ENCODE peak calls at places on chromosomes 1 and 21, in six cellular contexts. F is K562, D is H1, C is GM12891, U is GM12878, W is HepG2. Q is an unnamed sample.

GRCh38 chr21:17726047-17726446 is 93.1 kb downstream of the C21orf91 start:
- DNase-seq in C (no peak), D (no peak), U (no peak), F (no peak), W (peak), Q (no peak)

GRCh38 chr1:226520640-226521355 is 27.8 kb upstream of the STUM start:
- DNase-seq in D (peak), U (no peak), C (no peak), W (no peak), F (no peak), Q (no peak)

GRCh38 chr1:36693116-36693515 is 210.4 kb upstream of the CSF3R start:
- DNase-seq in C (no peak), U (no peak), D (no peak), W (no peak), F (no peak), Q (no peak)

GRCh38 chr1:8443558-8444194 is 125.8 kb downstream of the SLC45A1 start:
- DNase-seq in C (no peak), F (no peak), D (peak), W (no peak), U (no peak), Q (no peak)

GRCh38 chr1:36638268-36638667 is 155.6 kb upstream of the CSF3R start:
- DNase-seq in W (no peak), U (no peak), C (no peak), F (no peak), D (no peak), Q (no peak)

GRCh38 chr1:167455786-167456446 is 62.4 kb downstream of the CD247 start:
- DNase-seq in C (peak), U (no peak), F (no peak), D (peak), W (no peak), Q (no peak)

GRCh38 chr1:167676205-167676915 is 45.4 kb upstream of the MPZL1 start:
- DNase-seq in D (no peak), C (no peak), F (no peak), W (no peak), U (peak), Q (no peak)

GRCh38 chr21:35562876-35563275 is 497.4 kb downstream of the SETD4 start:
- DNase-seq in C (no peak), U (no peak), W (no peak), D (no peak), F (no peak), Q (no peak)

GRCh38 chr1:2258996-2259395 is 30.9 kb downstream of the SKI start:
- DNase-seq in C (no peak), F (no peak), W (no peak), U (no peak), D (no peak), Q (no peak)

GRCh38 chr1:6040444-6040843 is 5.2 kb upstream of the KCNAB2 start:
- DNase-seq in U (no peak), F (no peak), W (no peak), C (no peak), D (no peak), Q (no peak)

GRCh38 chr1:116218922-116219321 is 107.7 kb downstream of the MAB21L3 start:
- DNase-seq in C (no peak), U (no peak), F (no peak), D (no peak), W (peak), Q (no peak)

GRCh38 chr1:175771301-175771700 is 27.9 kb upstream of the TNR start:
- DNase-seq in F (no peak), W (no peak), U (no peak), D (no peak), C (no peak), Q (no peak)

GRCh38 chr1:88462481-88463261 is 221.4 kb upstream of the PKN2 start:
- DNase-seq in D (peak), U (no peak), W (no peak), C (no peak), F (no peak), Q (no peak)

GRCh38 chr21:35476616-35477395 is 427.7 kb upstream of the RUNX1 start:
- DNase-seq in U (no peak), C (no peak), F (no peak), W (no peak), D (no peak), Q (no peak)

GRCh38 chr1:31712041-31712440 is 8.2 kb upstream of the COL16A1 start:
- DNase-seq in C (no peak), F (no peak), U (no peak), W (no peak), D (no peak), Q (no peak)

GRCh38 chr1:78355646-78356045 is 135.1 kb upstream of the PTGFR start:
- DNase-seq in U (no peak), D (no peak), C (no peak), F (no peak), W (no peak), Q (no peak)

GRCh38 chr1:153292740-153293479 is 19.8 kb downstream of the PGLYRP3 start:
- DNase-seq in W (no peak), U (no peak), D (peak), C (no peak), F (no peak), Q (no peak)

GRCh38 chr1:114152211-114153050 is 1.2 kb downstream of the SYT6 start:
- DNase-seq in U (no peak), F (no peak), D (peak), W (no peak), C (peak), Q (no peak)

GRCh38 chr1:244992833-244993232 is 128.5 kb upstream of the HNRNPU start:
- DNase-seq in F (no peak), W (no peak), C (no peak), U (no peak), D (no peak), Q (no peak)

GRCh38 chr1:62508187-62508758 is 71.4 kb downstream of the USP1 start:
- DNase-seq in D (no peak), W (peak), F (no peak), C (no peak), U (peak), Q (no peak)

GRCh38 chr1:37035828-37036666 is 1.7 kb upstream of the GRIK3 start:
- DNase-seq in W (no peak), F (peak), C (no peak), D (peak), U (no peak), Q (no peak)

GRCh38 chr1:119453021-119453420 is 38.1 kb downstream of the HSD3B2 start:
- DNase-seq in C (no peak), W (no peak), D (no peak), U (no peak), F (no peak), Q (no peak)

GRCh38 chr1:19450811-19451564 is 34.4 kb downstream of the CAPZB start:
- DNase-seq in F (no peak), C (no peak), D (no peak), U (no peak), W (no peak), Q (no peak)

GRCh38 chr1:96234299-96234698 is 487.3 kb upstream of the PTBP2 start:
- DNase-seq in D (no peak), W (peak), F (no peak), U (no peak), C (no peak), Q (no peak)

GRCh38 chr1:237672748-237673147 is 218.0 kb downstream of the ZP4 start:
- DNase-seq in F (no peak), C (no peak), W (no peak), D (no peak), U (no peak), Q (no peak)

DNA sequence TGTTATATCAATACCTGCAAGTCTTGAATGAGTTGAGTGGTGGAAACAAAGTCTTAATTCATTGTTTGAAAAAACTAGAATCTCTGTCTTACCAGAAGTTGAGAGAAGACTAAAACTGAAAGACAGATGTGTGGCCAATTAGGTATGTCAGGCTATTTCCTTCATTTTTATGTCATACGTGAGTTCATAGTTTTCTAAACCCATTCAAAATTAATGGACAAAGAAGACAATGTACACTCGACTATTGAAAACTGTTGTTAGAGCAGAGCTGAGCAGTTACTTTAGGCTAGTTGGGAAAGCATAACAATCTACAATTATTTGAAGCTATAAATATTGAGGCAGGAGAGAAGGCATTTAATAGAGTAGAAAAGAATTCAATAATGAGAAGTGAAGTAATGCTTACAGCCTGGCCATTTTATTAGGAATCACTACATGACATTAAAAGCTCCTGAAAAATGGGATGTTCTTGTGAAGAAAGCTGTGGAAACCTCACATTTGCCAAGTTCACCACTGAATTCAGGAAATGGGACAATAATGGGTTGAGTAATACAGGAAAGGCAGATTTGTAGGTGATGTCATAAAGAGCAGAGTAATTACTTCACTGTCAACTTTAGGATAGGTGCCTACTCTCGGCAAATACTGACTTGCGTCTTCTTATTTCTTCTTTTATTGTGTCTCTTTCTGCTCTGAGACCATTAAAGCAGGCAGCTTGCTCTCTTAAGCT is 204.4 kb downstream of the PLA2G4A start:
- DNase-seq in F (no peak), W (no peak), U (no peak), D (no peak), C (no peak), Q (no peak)
- TF ChIP-seq TAF1 in F (no peak), W (no peak), U (no peak), D (no peak), C (no peak), Q (no peak)

GRCh38 chr1:204299828-204300365 is 59.8 kb downstream of the PLEKHA6 start:
- DNase-seq in F (no peak), W (no peak), C (no peak), U (no peak), D (no peak), Q (no peak)
- TF ChIP-seq POLR2AphosphoS5 in F (no peak), W (no peak), C (no peak), U (no peak), D (no peak), Q (no peak)

GRCh38 chr1:205632374-205633169 is 761 bp upstream of the ELK4 start:
- DNase-seq in C (no peak), F (no peak), W (no peak), U (no peak), D (no peak), Q (no peak)

GRCh38 chr1:205630651-205631009 is 1.2 kb downstream of the ELK4 start:
- DNase-seq in F (no peak), D (no peak), U (no peak), C (no peak), W (no peak), Q (no peak)

GRCh38 chr1:205631727-205632373 is at the start of gene ELK4:
- DNase-seq in W (peak), F (peak), C (peak), U (peak), D (peak), Q (peak)

GRCh38 chr1:205630241-205630640 is 1.6 kb downstream of the ELK4 start:
- DNase-seq in W (no peak), U (no peak), C (no peak), F (no peak), D (no peak), Q (no peak)

DNA sequence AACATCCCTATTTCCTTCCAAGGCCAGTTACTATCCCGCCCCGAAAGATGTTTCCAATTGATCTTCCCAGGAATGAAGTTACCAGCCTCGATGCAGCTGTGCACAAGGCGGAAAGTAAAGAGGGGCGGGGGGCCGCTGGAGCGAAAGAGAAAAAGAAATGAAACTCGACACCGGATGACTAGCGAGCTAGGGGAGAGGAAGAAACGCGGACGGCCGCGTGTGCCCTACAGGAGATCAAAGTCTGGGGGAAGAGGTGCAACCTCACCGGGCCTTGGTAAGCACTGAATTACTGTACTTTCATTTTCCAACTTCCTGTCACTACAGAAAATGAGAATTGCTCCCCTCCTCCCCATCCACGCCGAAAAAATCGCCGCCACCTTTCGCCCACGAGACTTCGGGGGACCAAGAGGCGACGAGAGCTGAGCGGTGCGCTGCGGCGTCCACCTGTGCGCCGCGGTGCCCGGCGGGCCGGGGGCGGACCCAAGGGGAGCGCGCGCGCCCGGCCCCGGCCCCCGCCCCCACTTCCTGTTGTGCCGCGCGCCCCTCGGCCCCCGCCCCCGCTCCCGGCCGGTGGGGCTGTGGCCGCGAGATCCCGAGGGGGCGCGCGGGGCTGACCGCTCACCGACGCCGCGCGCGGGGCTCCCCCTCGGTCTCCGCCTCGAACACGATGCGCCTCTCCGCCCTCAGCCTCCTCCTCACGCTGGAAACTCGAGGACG is 643 bp downstream of the ELK4 start:
- DNase-seq in D (peak), F (peak), W (peak), U (peak), C (peak), Q (peak)
- TF ChIP-seq POLR2A in D (peak), F (peak), W (peak), U (peak), C (peak), Q (peak)

GRCh38 chr1:97680894-97681293 is 239.9 kb downstream of the DPYD start:
- DNase-seq in U (no peak), D (no peak), F (no peak), W (no peak), C (no peak), Q (no peak)

GRCh38 chr1:97685355-97685754 is 235.5 kb downstream of the DPYD start:
- DNase-seq in F (no peak), W (no peak), D (no peak), C (no peak), U (no peak), Q (no peak)

GRCh38 chr1:97677702-97678101 is 243.1 kb downstream of the DPYD start:
- DNase-seq in U (no peak), W (no peak), F (no peak), C (no peak), D (no peak), Q (no peak)

GRCh38 chr1:97674517-97674916 is 246.3 kb downstream of the DPYD start:
- DNase-seq in C (no peak), U (no peak), F (no peak), D (no peak), W (no peak), Q (no peak)

DNA sequence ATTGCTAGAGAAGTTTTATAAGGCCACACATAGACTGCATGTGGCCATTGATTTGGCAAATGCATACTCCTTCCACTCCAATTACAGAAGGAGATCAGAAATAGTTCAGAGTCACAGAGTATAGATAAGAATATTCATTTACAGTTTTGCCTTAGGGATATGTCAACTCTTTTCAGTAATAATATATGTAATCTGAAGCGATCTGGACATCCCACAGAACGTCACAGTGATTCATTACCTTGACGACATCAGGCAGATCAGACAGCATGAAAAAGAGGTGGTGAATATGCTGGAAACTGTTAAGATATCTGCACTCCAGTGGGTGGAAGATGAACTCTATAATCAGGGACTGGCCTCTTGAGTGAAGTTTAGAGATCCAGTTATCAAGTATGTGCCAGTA is 240.4 kb downstream of the DPYD start:
- DNase-seq in W (no peak), F (no peak), U (no peak), D (no peak), C (no peak), Q (no peak)
- TF ChIP-seq TAF1 in W (no peak), F (no peak), U (no peak), D (no peak), C (no peak), Q (no peak)

GRCh38 chr1:107941123-107941522 is 23.9 kb downstream of the VAV3 start:
- DNase-seq in C (no peak), U (no peak), D (no peak), F (no peak), W (no peak), Q (no peak)
- TF ChIP-seq POLR2AphosphoS5 in C (no peak), U (no peak), D (no peak), F (no peak), W (no peak), Q (no peak)

GRCh38 chr1:54965624-54966340 is 14.6 kb upstream of the TMEM61 start:
- DNase-seq in D (no peak), W (no peak), U (peak), C (no peak), F (peak), Q (no peak)
- TF ChIP-seq POLR2A in D (no peak), W (no peak), U (no peak), C (no peak), F (no peak), Q (no peak)

GRCh38 chr1:21499283-21499945 is 9.8 kb upstream of the ALPL start:
- DNase-seq in U (no peak), F (no peak), C (no peak), W (no peak), D (no peak), Q (no peak)
- TF ChIP-seq TAF1 in U (no peak), F (no peak), C (no peak), W (no peak), D (no peak), Q (no peak)

Q was measured in GM12892.